ENCODE peak calls at places on chromosomes 11 and 22, in ten cellular contexts. F is HuH-7.5; P is right atrium auricular region; Q is Daoy; Y is putamen; C is pulmonary artery endothelial cell; H is trophoblast cell; N is stimulated activated CD4-positive, alpha-beta T cell treated with anti-CD3 and anti-CD28 coated beads, Interleukin-4, amount 100 ng/mL, for 48 hours; T is cerebellum; I is SK-MEL-5. S is an unnamed sample.

GRCh38 chr11:120717042-120717441 is 205.5 kb downstream of the GRIK4 start:
- DNase-seq in F (no peak), P (no peak), Q (no peak), Y (no peak), C (no peak), H (no peak), N (no peak), T (no peak), I (no peak), S (no peak)

GRCh38 chr22:37638351-37639069 is 959 bp upstream of the SH3BP1 start:
- DNase-seq in F (no peak), P (no peak), Q (no peak), Y (no peak), C (no peak), H (no peak), N (no peak), T (no peak), I (no peak), S (no peak)

GRCh38 chr22:20658433-20659222 is 115.3 kb upstream of the SERPIND1 start:
- DNase-seq in F (no peak), P (no peak), Q (no peak), Y (no peak), C (no peak), H (no peak), N (no peak), T (no peak), I (no peak), S (no peak)

GRCh38 chr11:117839234-117839882 is 14.8 kb upstream of the FXYD2 start:
- DNase-seq in F (no peak), P (no peak), Q (no peak), Y (no peak), C (no peak), H (no peak), N (no peak), T (no peak), I (no peak), S (no peak)

GRCh38 chr11:1382831-1383607 is 6.7 kb upstream of the BRSK2 start:
- DNase-seq in F (no peak), P (peak), Q (peak), Y (peak), C (peak), H (peak), N (peak), T (peak), I (peak), S (peak)

GRCh38 chr11:126083829-126084607 is 21.4 kb upstream of the CDON start:
- DNase-seq in F (no peak), P (no peak), Q (no peak), Y (no peak), C (no peak), H (no peak), N (peak), T (no peak), I (no peak), S (no peak)

GRCh38 chr11:131674051-131674755 is 303.8 kb downstream of the NTM start:
- DNase-seq in F (peak), P (peak), Q (peak), Y (peak), C (no peak), H (peak), N (peak), T (peak), I (peak), S (peak)

GRCh38 chr11:130830563-130830950 is 85.7 kb downstream of the SNX19 start:
- DNase-seq in F (no peak), P (no peak), Q (no peak), Y (no peak), C (no peak), H (peak), N (no peak), T (no peak), I (no peak), S (no peak)

S was measured in HT-29.